ENCODE peak calls at places on chromosomes 2 and 18, in eight cellular contexts. One of them, this sample, is unnamed.

GRCh38 chr18:55047546-55047945 is 88.3 kb upstream of the CCDC68 start:
- DNase-seq in GM23248: peak
- DNase-seq in colonic mucosa: no peak
- DNase-seq in endodermal cell: no peak
- DNase-seq in neuronal stem cell: no peak
- DNase-seq in fibroblast of lung: peak
- DNase-seq in IMR-90: peak
- DNase-seq in neural progenitor cell: no peak
- DNase-seq in this sample: no peak

GRCh38 chr2:69616755-69617154 is 26.8 kb downstream of the AAK1 start:
- DNase-seq in neural progenitor cell: no peak
- DNase-seq in neuronal stem cell: no peak
- DNase-seq in endodermal cell: no peak
- DNase-seq in fibroblast of lung: peak
- DNase-seq in IMR-90: no peak
- DNase-seq in GM23248: peak
- DNase-seq in colonic mucosa: no peak
- DNase-seq in this sample: peak

GRCh38 chr18:64287926-64288325 is 139.0 kb upstream of the LINC00305 start:
- DNase-seq in fibroblast of lung: no peak
- DNase-seq in endodermal cell: no peak
- DNase-seq in neural progenitor cell: no peak
- DNase-seq in colonic mucosa: no peak
- DNase-seq in GM23248: no peak
- DNase-seq in neuronal stem cell: no peak
- DNase-seq in IMR-90: no peak
- DNase-seq in this sample: no peak

GRCh38 chr18:62071071-62071470 is 115.8 kb downstream of the PIGN start:
- DNase-seq in GM23248: no peak
- DNase-seq in neuronal stem cell: no peak
- DNase-seq in neural progenitor cell: no peak
- DNase-seq in fibroblast of lung: peak
- DNase-seq in colonic mucosa: no peak
- DNase-seq in endodermal cell: no peak
- DNase-seq in IMR-90: peak
- DNase-seq in this sample: no peak

GRCh38 chr2:179020156-179020750 is 29.7 kb downstream of the CCDC141 start:
- DNase-seq in colonic mucosa: peak
- DNase-seq in endodermal cell: peak
- DNase-seq in IMR-90: no peak
- DNase-seq in neural progenitor cell: peak
- DNase-seq in GM23248: peak
- DNase-seq in fibroblast of lung: no peak
- DNase-seq in neuronal stem cell: no peak
- DNase-seq in this sample: peak

GRCh38 chr18:35099911-35100310 is 58.7 kb downstream of the MAPRE2 start:
- DNase-seq in endodermal cell: no peak
- DNase-seq in fibroblast of lung: peak
- DNase-seq in GM23248: peak
- DNase-seq in colonic mucosa: no peak
- DNase-seq in neural progenitor cell: no peak
- DNase-seq in IMR-90: peak
- DNase-seq in neuronal stem cell: no peak
- DNase-seq in this sample: no peak

GRCh38 chr2:46711156-46711555 is 204.4 kb downstream of the MCFD2 start:
- DNase-seq in neural progenitor cell: no peak
- DNase-seq in endodermal cell: no peak
- DNase-seq in colonic mucosa: no peak
- DNase-seq in neuronal stem cell: no peak
- DNase-seq in IMR-90: peak
- DNase-seq in fibroblast of lung: peak
- DNase-seq in GM23248: peak
- DNase-seq in this sample: no peak

GRCh38 chr2:163266772-163267171 is 428.2 kb upstream of the KCNH7 start:
- DNase-seq in neural progenitor cell: no peak
- DNase-seq in fibroblast of lung: peak
- DNase-seq in endodermal cell: no peak
- DNase-seq in GM23248: peak
- DNase-seq in neuronal stem cell: no peak
- DNase-seq in colonic mucosa: no peak
- DNase-seq in IMR-90: peak
- DNase-seq in this sample: no peak

GRCh38 chr18:331231-331771 is 63.5 kb upstream of the THOC1 start:
- DNase-seq in IMR-90: no peak
- DNase-seq in neural progenitor cell: no peak
- DNase-seq in neuronal stem cell: no peak
- DNase-seq in endodermal cell: no peak
- DNase-seq in GM23248: no peak
- DNase-seq in fibroblast of lung: peak
- DNase-seq in colonic mucosa: no peak
- DNase-seq in this sample: no peak

GRCh38 chr2:143128681-143129580 is at the start of gene ARHGAP15:
- DNase-seq in colonic mucosa: peak
- DNase-seq in neural progenitor cell: no peak
- DNase-seq in neuronal stem cell: no peak
- DNase-seq in endodermal cell: no peak
- DNase-seq in GM23248: no peak
- DNase-seq in fibroblast of lung: no peak
- DNase-seq in IMR-90: no peak
- DNase-seq in this sample: no peak
- H3K9ac ChIP-seq in colonic mucosa: no peak
- H3K9ac ChIP-seq in neural progenitor cell: no peak
- H3K9ac ChIP-seq in neuronal stem cell: no peak
- H3K9ac ChIP-seq in endodermal cell: no peak
- H3K9ac ChIP-seq in GM23248: no peak
- H3K9ac ChIP-seq in fibroblast of lung: no peak
- H3K9ac ChIP-seq in IMR-90: no peak
- H3K9ac ChIP-seq in this sample: no peak

GRCh38 chr2:159614534-159615186 is 1.7 kb downstream of the BAZ2B start:
- DNase-seq in neuronal stem cell: no peak
- DNase-seq in neural progenitor cell: no peak
- DNase-seq in fibroblast of lung: no peak
- DNase-seq in GM23248: peak
- DNase-seq in colonic mucosa: no peak
- DNase-seq in IMR-90: peak
- DNase-seq in endodermal cell: no peak
- DNase-seq in this sample: peak
- H3K9ac ChIP-seq in neuronal stem cell: no peak
- H3K9ac ChIP-seq in neural progenitor cell: peak
- H3K9ac ChIP-seq in fibroblast of lung: peak
- H3K9ac ChIP-seq in GM23248: peak
- H3K9ac ChIP-seq in colonic mucosa: peak
- H3K9ac ChIP-seq in IMR-90: peak
- H3K9ac ChIP-seq in endodermal cell: peak
- H3K9ac ChIP-seq in this sample: peak

DNA sequence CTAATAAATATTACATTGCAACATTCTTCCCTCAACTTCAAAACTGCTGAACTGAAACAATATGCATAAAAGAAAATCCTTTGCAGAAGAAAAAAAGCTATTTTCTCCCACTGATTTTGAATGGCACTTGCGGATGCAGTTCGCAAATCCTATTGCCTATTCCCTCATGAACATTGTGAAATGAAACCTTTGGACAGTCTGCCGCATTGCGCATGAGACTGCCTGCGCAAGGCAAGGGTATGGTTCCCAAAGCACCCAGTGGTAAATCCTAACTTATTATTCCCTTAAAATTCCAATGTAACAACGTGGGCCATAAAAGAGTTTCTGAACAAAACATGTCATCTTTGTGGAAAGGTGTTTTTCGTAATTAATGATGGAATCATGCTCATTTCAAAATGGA is 8.4 kb downstream of the HOXD8 start:
- DNase-seq in fibroblast of lung: no peak
- DNase-seq in IMR-90: no peak
- DNase-seq in GM23248: peak
- DNase-seq in neuronal stem cell: no peak
- DNase-seq in neural progenitor cell: no peak
- DNase-seq in colonic mucosa: no peak
- DNase-seq in endodermal cell: no peak
- DNase-seq in this sample: no peak
- H3K9ac ChIP-seq in fibroblast of lung: no peak
- H3K9ac ChIP-seq in IMR-90: no peak
- H3K9ac ChIP-seq in GM23248: peak
- H3K9ac ChIP-seq in neuronal stem cell: no peak
- H3K9ac ChIP-seq in neural progenitor cell: no peak
- H3K9ac ChIP-seq in colonic mucosa: no peak
- H3K9ac ChIP-seq in endodermal cell: no peak
- H3K9ac ChIP-seq in this sample: no peak

GRCh38 chr2:192073878-192074277 is 120.9 kb downstream of the TMEFF2 start:
- DNase-seq in GM23248: no peak
- DNase-seq in neural progenitor cell: no peak
- DNase-seq in IMR-90: no peak
- DNase-seq in colonic mucosa: no peak
- DNase-seq in endodermal cell: no peak
- DNase-seq in neuronal stem cell: no peak
- DNase-seq in fibroblast of lung: no peak
- DNase-seq in this sample: no peak
- H3K9ac ChIP-seq in GM23248: no peak
- H3K9ac ChIP-seq in neural progenitor cell: no peak
- H3K9ac ChIP-seq in IMR-90: no peak
- H3K9ac ChIP-seq in colonic mucosa: no peak
- H3K9ac ChIP-seq in endodermal cell: no peak
- H3K9ac ChIP-seq in neuronal stem cell: no peak
- H3K9ac ChIP-seq in fibroblast of lung: no peak
- H3K9ac ChIP-seq in this sample: no peak

GRCh38 chr2:128550389-128550788 is 231.7 kb upstream of the HS6ST1 start:
- DNase-seq in neuronal stem cell: no peak
- DNase-seq in IMR-90: no peak
- DNase-seq in fibroblast of lung: no peak
- DNase-seq in GM23248: no peak
- DNase-seq in endodermal cell: no peak
- DNase-seq in neural progenitor cell: no peak
- DNase-seq in colonic mucosa: no peak
- DNase-seq in this sample: no peak
- H3K9ac ChIP-seq in neuronal stem cell: no peak
- H3K9ac ChIP-seq in IMR-90: no peak
- H3K9ac ChIP-seq in fibroblast of lung: no peak
- H3K9ac ChIP-seq in GM23248: no peak
- H3K9ac ChIP-seq in endodermal cell: no peak
- H3K9ac ChIP-seq in neural progenitor cell: no peak
- H3K9ac ChIP-seq in colonic mucosa: no peak
- H3K9ac ChIP-seq in this sample: no peak

GRCh38 chr2:149768320-149768799 is 180.8 kb upstream of the MMADHC start:
- DNase-seq in IMR-90: peak
- DNase-seq in fibroblast of lung: peak
- DNase-seq in neuronal stem cell: no peak
- DNase-seq in neural progenitor cell: no peak
- DNase-seq in GM23248: peak
- DNase-seq in endodermal cell: no peak
- DNase-seq in colonic mucosa: no peak
- DNase-seq in this sample: no peak

GRCh38 chr2:149766339-149766738 is 178.8 kb upstream of the MMADHC start:
- DNase-seq in IMR-90: no peak
- DNase-seq in endodermal cell: no peak
- DNase-seq in GM23248: no peak
- DNase-seq in colonic mucosa: no peak
- DNase-seq in neuronal stem cell: no peak
- DNase-seq in neural progenitor cell: no peak
- DNase-seq in fibroblast of lung: no peak
- DNase-seq in this sample: no peak

GRCh38 chr2:149765003-149765402 is 177.4 kb upstream of the MMADHC start:
- DNase-seq in endodermal cell: no peak
- DNase-seq in neural progenitor cell: no peak
- DNase-seq in GM23248: no peak
- DNase-seq in fibroblast of lung: no peak
- DNase-seq in IMR-90: no peak
- DNase-seq in neuronal stem cell: no peak
- DNase-seq in colonic mucosa: no peak
- DNase-seq in this sample: no peak

GRCh38 chr2:149765636-149766035 is 178.1 kb upstream of the MMADHC start:
- DNase-seq in IMR-90: no peak
- DNase-seq in neural progenitor cell: no peak
- DNase-seq in GM23248: no peak
- DNase-seq in neuronal stem cell: no peak
- DNase-seq in fibroblast of lung: no peak
- DNase-seq in colonic mucosa: no peak
- DNase-seq in endodermal cell: no peak
- DNase-seq in this sample: no peak

DNA sequence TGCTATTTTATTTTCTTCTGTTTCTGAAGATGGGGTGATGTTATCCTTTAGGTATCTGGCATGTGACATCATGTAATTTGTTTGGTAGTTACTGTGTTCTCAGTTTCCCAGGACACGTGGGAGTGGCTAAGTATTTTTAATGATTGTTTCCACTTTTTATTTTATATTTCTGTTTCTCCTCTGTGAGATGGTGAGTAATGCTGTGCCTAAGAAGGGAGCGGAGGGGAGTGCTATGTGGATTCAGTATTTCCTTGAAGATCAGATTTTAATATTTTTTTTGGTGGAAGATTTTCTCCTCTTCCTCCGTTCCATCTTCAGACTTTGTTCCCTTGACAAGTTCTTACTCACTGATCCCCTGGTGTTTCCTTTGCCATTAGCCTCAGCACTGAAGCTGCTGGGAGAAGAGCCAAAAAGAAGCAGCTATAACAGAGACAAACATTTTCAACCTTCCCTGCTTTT is 180.0 kb upstream of the MMADHC start:
- DNase-seq in colonic mucosa: no peak
- DNase-seq in fibroblast of lung: peak
- DNase-seq in neural progenitor cell: no peak
- DNase-seq in neuronal stem cell: no peak
- DNase-seq in endodermal cell: no peak
- DNase-seq in GM23248: peak
- DNase-seq in IMR-90: peak
- DNase-seq in this sample: no peak
- H3K9ac ChIP-seq in colonic mucosa: no peak
- H3K9ac ChIP-seq in fibroblast of lung: no peak
- H3K9ac ChIP-seq in neural progenitor cell: no peak
- H3K9ac ChIP-seq in neuronal stem cell: no peak
- H3K9ac ChIP-seq in endodermal cell: no peak
- H3K9ac ChIP-seq in GM23248: peak
- H3K9ac ChIP-seq in IMR-90: no peak
- H3K9ac ChIP-seq in this sample: no peak

GRCh38 chr2:231308631-231309414 is 86.7 kb upstream of the B3GNT7 start:
- DNase-seq in IMR-90: peak
- DNase-seq in endodermal cell: no peak
- DNase-seq in neuronal stem cell: no peak
- DNase-seq in colonic mucosa: no peak
- DNase-seq in fibroblast of lung: peak
- DNase-seq in GM23248: peak
- DNase-seq in neural progenitor cell: no peak
- DNase-seq in this sample: no peak

GRCh38 chr2:231312066-231312465 is 83.4 kb upstream of the B3GNT7 start:
- DNase-seq in neural progenitor cell: no peak
- DNase-seq in GM23248: no peak
- DNase-seq in colonic mucosa: no peak
- DNase-seq in IMR-90: no peak
- DNase-seq in endodermal cell: no peak
- DNase-seq in neuronal stem cell: no peak
- DNase-seq in fibroblast of lung: no peak
- DNase-seq in this sample: no peak

GRCh38 chr2:231305221-231305620 is 90.3 kb upstream of the B3GNT7 start:
- DNase-seq in IMR-90: no peak
- DNase-seq in endodermal cell: no peak
- DNase-seq in colonic mucosa: no peak
- DNase-seq in fibroblast of lung: no peak
- DNase-seq in GM23248: no peak
- DNase-seq in neural progenitor cell: no peak
- DNase-seq in neuronal stem cell: no peak
- DNase-seq in this sample: no peak

GRCh38 chr2:231308219-231308618 is 87.3 kb upstream of the B3GNT7 start:
- DNase-seq in neural progenitor cell: no peak
- DNase-seq in fibroblast of lung: no peak
- DNase-seq in GM23248: no peak
- DNase-seq in colonic mucosa: no peak
- DNase-seq in neuronal stem cell: no peak
- DNase-seq in endodermal cell: no peak
- DNase-seq in IMR-90: no peak
- DNase-seq in this sample: no peak

GRCh38 chr2:231306791-231307440 is 88.6 kb upstream of the B3GNT7 start:
- DNase-seq in colonic mucosa: peak
- DNase-seq in GM23248: no peak
- DNase-seq in IMR-90: no peak
- DNase-seq in endodermal cell: no peak
- DNase-seq in fibroblast of lung: no peak
- DNase-seq in neuronal stem cell: no peak
- DNase-seq in neural progenitor cell: peak
- DNase-seq in this sample: no peak
- H3K9ac ChIP-seq in colonic mucosa: no peak
- H3K9ac ChIP-seq in GM23248: no peak
- H3K9ac ChIP-seq in IMR-90: no peak
- H3K9ac ChIP-seq in endodermal cell: no peak
- H3K9ac ChIP-seq in fibroblast of lung: no peak
- H3K9ac ChIP-seq in neuronal stem cell: no peak
- H3K9ac ChIP-seq in neural progenitor cell: no peak
- H3K9ac ChIP-seq in this sample: no peak

This sample was measured in HCT116.